ENCODE peak calls at places on chromosomes 3 and 15, in seven cellular contexts. R is MM.1S, X is GM23248, I is PC-3, Y is mesenchymal stem cell, N is neural progenitor cell, L is astrocyte. D is an unnamed sample.

GRCh38 chr15:67140078-67140833 is 74.9 kb downstream of the SMAD3 start:
- DNase-seq in R (no peak), X (no peak), I (no peak), Y (no peak), N (no peak), L (no peak), D (no peak)

GRCh38 chr3:66748175-66748876 is 247.5 kb upstream of the LRIG1 start:
- DNase-seq in R (no peak), X (no peak), I (no peak), Y (no peak), N (no peak), L (no peak), D (no peak)

GRCh38 chr15:100934166-100934565 is 15.0 kb downstream of the LRRK1 start:
- DNase-seq in R (no peak), X (no peak), I (no peak), Y (no peak), N (no peak), L (no peak), D (no peak)

GRCh38 chr15:56128081-56128480 is 115.6 kb downstream of the RFX7 start:
- DNase-seq in R (no peak), X (no peak), I (no peak), Y (no peak), N (no peak), L (peak), D (no peak)

GRCh38 chr15:42919794-42920280 is 741 bp downstream of the TTBK2 start:
- DNase-seq in R (peak), X (peak), I (peak), Y (peak), N (peak), L (peak), D (no peak)

GRCh38 chr15:83818591-83818990 is 164.7 kb downstream of the ADAMTSL3 start:
- DNase-seq in R (no peak), X (no peak), I (no peak), Y (no peak), N (no peak), L (no peak), D (no peak)

GRCh38 chr3:64104691-64105101 is 81.4 kb upstream of the PSMD6 start:
- DNase-seq in R (no peak), X (peak), I (peak), Y (no peak), N (no peak), L (peak), D (no peak)

GRCh38 chr3:122986790-122987189 is 40.8 kb downstream of the SEMA5B start:
- DNase-seq in R (no peak), X (no peak), I (no peak), Y (no peak), N (peak), L (no peak), D (peak)

GRCh38 chr3:132342183-132342582 is 25.0 kb downstream of the ACP3 start:
- DNase-seq in R (no peak), X (no peak), I (peak), Y (no peak), N (peak), L (no peak), D (no peak)

GRCh38 chr15:65914981-65915925 is 46.0 kb downstream of the RAB11A start:
- DNase-seq in R (no peak), X (no peak), I (no peak), Y (no peak), N (no peak), L (no peak), D (no peak)

GRCh38 chr15:93035092-93035915 is 53.7 kb downstream of the RGMA start:
- DNase-seq in R (no peak), X (no peak), I (no peak), Y (no peak), N (no peak), L (no peak), D (no peak)

GRCh38 chr15:56735589-56735988 is 2.3 kb upstream of the ZNF280D start:
- DNase-seq in R (no peak), X (no peak), I (no peak), Y (no peak), N (no peak), L (no peak), D (no peak)

GRCh38 chr3:186477876-186478275 is 66.3 kb downstream of the CRYGS start:
- DNase-seq in R (no peak), X (no peak), I (no peak), Y (no peak), N (no peak), L (no peak), D (no peak)

GRCh38 chr15:96500491-96500890 is 170.0 kb downstream of the NR2F2 start:
- DNase-seq in R (no peak), X (no peak), I (no peak), Y (no peak), N (peak), L (no peak), D (no peak)

GRCh38 chr3:31917303-31917903 is 63.7 kb downstream of the OSBPL10 start:
- DNase-seq in R (peak), X (no peak), I (no peak), Y (no peak), N (no peak), L (no peak), D (no peak)

GRCh38 chr3:71585891-71586809 is 2.6 kb upstream of the FOXP1 start:
- DNase-seq in R (peak), X (peak), I (peak), Y (peak), N (peak), L (peak), D (no peak)

GRCh38 chr15:43492266-43492665 is 690 bp downstream of the TP53BP1 start:
- DNase-seq in R (no peak), X (no peak), I (no peak), Y (no peak), N (peak), L (no peak), D (no peak)

GRCh38 chr3:38404286-38404685 is 49.4 kb upstream of the ACVR2B start:
- DNase-seq in R (no peak), X (peak), I (peak), Y (peak), N (no peak), L (peak), D (peak)

GRCh38 chr3:120907659-120908029 is 361 bp upstream of the STXBP5L start:
- DNase-seq in R (no peak), X (no peak), I (no peak), Y (no peak), N (no peak), L (no peak), D (no peak)

GRCh38 chr3:123159926-123160635 is 41.7 kb upstream of the SEC22A start:
- DNase-seq in R (no peak), X (peak), I (no peak), Y (peak), N (no peak), L (peak), D (no peak)

GRCh38 chr3:196323723-196324122 is 5.7 kb upstream of the DYNLT2B start:
- DNase-seq in R (no peak), X (peak), I (no peak), Y (no peak), N (peak), L (no peak), D (no peak)

GRCh38 chr3:170429050-170429449 is 10.4 kb downstream of the CLDN11 start:
- DNase-seq in R (peak), X (peak), I (no peak), Y (peak), N (peak), L (peak), D (no peak)

GRCh38 chr3:38382506-38383080 is 36.0 kb downstream of the XYLB start:
- DNase-seq in R (no peak), X (peak), I (no peak), Y (no peak), N (no peak), L (no peak), D (no peak)

GRCh38 chr3:60309539-60310268 is 941.5 kb downstream of the FHIT start:
- DNase-seq in R (no peak), X (no peak), I (no peak), Y (no peak), N (no peak), L (no peak), D (no peak)

GRCh38 chr3:101070260-101071121 is 77.3 kb upstream of the ABI3BP start:
- DNase-seq in R (peak), X (no peak), I (peak), Y (peak), N (peak), L (no peak), D (peak)

GRCh38 chr3:127914584-127914983 is 448 bp upstream of the KBTBD12 start:
- DNase-seq in R (no peak), X (peak), I (peak), Y (no peak), N (no peak), L (no peak), D (no peak)

GRCh38 chr3:152902141-152902669 is 67.3 kb downstream of the P2RY1 start:
- DNase-seq in R (no peak), X (peak), I (peak), Y (peak), N (no peak), L (no peak), D (no peak)

GRCh38 chr3:65262554-65262953 is 574.8 kb upstream of the ADAMTS9 start:
- DNase-seq in R (peak), X (no peak), I (no peak), Y (peak), N (no peak), L (peak), D (no peak)
- H3K9ac ChIP-seq in R (no peak), X (no peak), I (no peak), Y (no peak), N (no peak), L (no peak), D (no peak)

GRCh38 chr3:73098026-73098425 is 36.6 kb downstream of the EBLN2 start:
- DNase-seq in R (no peak), X (no peak), I (no peak), Y (no peak), N (no peak), L (no peak), D (no peak)

GRCh38 chr3:73096169-73096568 is 34.7 kb downstream of the EBLN2 start:
- DNase-seq in R (no peak), X (no peak), I (no peak), Y (no peak), N (no peak), L (no peak), D (no peak)

GRCh38 chr3:73094951-73095350 is 33.5 kb downstream of the EBLN2 start:
- DNase-seq in R (no peak), X (no peak), I (no peak), Y (no peak), N (peak), L (no peak), D (peak)

GRCh38 chr3:73098873-73099272 is 37.4 kb downstream of the EBLN2 start:
- DNase-seq in R (no peak), X (no peak), I (no peak), Y (no peak), N (no peak), L (no peak), D (no peak)

DNA sequence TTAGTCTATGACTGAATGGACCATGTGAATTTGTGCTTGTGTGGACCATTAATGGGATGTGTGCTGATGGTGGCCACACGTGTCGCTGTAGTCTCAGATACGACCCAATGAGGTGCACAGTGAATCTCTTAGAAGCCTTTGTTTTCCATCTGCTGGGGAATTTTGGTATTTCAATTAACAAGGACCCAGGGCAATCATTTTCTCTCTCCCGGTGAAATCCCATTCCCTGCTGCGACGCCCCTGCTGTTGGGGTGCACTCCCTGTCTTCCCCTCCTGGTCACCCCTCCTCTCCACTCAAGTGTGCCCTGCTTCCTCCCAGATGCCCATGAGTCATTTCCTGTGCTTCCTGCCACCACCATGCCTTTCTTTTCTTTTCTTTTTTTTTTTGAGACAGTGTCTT is 32.7 kb downstream of the EBLN2 start:
- DNase-seq in R (no peak), X (peak), I (no peak), Y (peak), N (no peak), L (no peak), D (no peak)
- H3K9ac ChIP-seq in R (no peak), X (no peak), I (no peak), Y (no peak), N (no peak), L (no peak), D (peak)

DNA sequence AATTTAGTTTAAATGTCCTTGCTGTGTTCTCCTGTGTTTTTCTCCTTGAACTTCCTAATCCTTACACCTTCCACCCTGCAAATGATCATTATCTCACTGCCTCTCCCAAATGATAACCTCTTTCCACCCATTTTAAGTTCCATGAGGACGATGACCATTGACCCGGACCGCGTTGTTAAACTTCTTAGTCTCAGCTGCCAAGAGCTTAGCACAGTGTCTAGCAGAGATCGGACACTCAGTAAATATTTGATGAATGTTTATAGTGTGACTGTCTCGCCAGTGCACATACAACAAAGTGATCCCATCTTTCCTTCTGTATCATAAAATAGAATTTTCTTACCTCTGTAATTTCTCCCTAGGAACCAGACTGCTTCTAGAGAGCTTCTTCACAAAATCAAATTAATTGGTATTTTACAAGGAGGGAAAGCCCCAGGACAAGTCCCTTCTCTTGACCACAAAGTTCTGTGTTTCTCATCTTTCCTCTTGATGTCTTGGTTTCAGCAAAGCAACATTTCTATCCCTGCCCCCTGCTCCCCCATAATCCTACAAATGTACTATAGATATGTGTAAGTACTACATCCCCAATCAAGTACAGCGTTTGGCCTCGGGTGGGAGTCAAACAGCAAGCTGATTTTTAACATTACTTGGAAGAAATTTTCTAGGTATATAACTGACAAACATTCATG is 429.7 kb downstream of the LPP start:
- DNase-seq in R (no peak), X (no peak), I (peak), Y (peak), N (no peak), L (no peak), D (no peak)
- H3K9ac ChIP-seq in R (no peak), X (no peak), I (peak), Y (peak), N (no peak), L (peak), D (no peak)

DNA sequence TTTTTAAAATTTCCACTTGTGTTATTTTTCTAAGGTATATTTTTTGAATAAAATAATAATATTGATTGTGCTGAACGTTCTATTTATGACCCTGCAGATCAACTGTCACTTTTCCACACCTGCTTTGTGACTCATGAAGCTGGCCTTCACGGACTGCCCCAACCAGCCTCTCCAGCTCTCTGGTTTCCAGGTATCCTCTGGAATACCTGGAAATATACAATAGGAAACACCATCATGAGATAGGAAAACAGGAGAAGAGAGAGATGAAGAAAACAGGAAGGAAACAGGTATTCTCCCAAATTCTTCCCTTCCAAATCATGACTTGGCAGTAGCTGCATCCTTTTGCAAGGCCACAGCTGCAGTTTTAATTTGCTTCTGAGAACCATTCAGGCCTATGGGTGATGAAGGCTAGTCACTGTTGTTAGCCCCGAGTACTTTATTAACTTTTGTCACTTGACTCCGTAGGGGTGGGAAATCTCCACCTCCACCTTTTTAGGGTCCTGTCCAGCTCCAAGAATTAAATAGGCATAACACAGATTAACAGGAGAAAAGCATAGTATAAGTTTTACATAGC is 909.2 kb downstream of the EPHA3 start:
- DNase-seq in R (no peak), X (no peak), I (peak), Y (no peak), N (no peak), L (no peak), D (no peak)
- H3K9ac ChIP-seq in R (no peak), X (no peak), I (no peak), Y (no peak), N (no peak), L (no peak), D (no peak)

GRCh38 chr3:143135150-143135549 is 15.6 kb downstream of the CHST2 start:
- DNase-seq in R (no peak), X (peak), I (peak), Y (peak), N (no peak), L (peak), D (no peak)
- H3K9ac ChIP-seq in R (no peak), X (no peak), I (no peak), Y (peak), N (no peak), L (no peak), D (no peak)

GRCh38 chr3:58434170-58434507 is 507 bp upstream of the PDHB start:
- DNase-seq in R (no peak), X (no peak), I (no peak), Y (peak), N (no peak), L (no peak), D (no peak)
- H3K9ac ChIP-seq in R (peak), X (no peak), I (no peak), Y (peak), N (no peak), L (peak), D (peak)

GRCh38 chr3:46927718-46928073 is 48.8 kb downstream of the CCDC12 start:
- DNase-seq in R (no peak), X (no peak), I (no peak), Y (no peak), N (no peak), L (no peak), D (no peak)
- H3K9ac ChIP-seq in R (no peak), X (no peak), I (no peak), Y (no peak), N (no peak), L (no peak), D (no peak)

GRCh38 chr3:69118555-69118954 is 3.8 kb downstream of the LMOD3 start:
- DNase-seq in R (no peak), X (no peak), I (no peak), Y (no peak), N (no peak), L (no peak), D (no peak)
- H3K9ac ChIP-seq in R (no peak), X (no peak), I (no peak), Y (no peak), N (no peak), L (no peak), D (no peak)

D was measured in NT2/D1.